ENCODE peak calls at places on chromosome 11, in seven cellular contexts. K, P, I, L, D, B and M are unnamed samples.

GRCh38 chr11:112555491-112556364 is 295.1 kb upstream of the PLET1 start:
- DNase-seq in I (peak; percentile 1), P (peak; percentile 66), K (peak; percentile 12), D (no peak), L (peak; percentile 42), B (peak; percentile 32), M (peak; percentile 14)

GRCh38 chr11:107856180-107856980 is 2.2 kb downstream of the SLC35F2 start:
- DNase-seq in K (no peak), D (no peak), B (no peak), I (no peak), L (no peak), P (no peak), M (no peak)

GRCh38 chr11:120343429-120343828 is 7.2 kb downstream of the ARHGEF12 start:
- DNase-seq in L (no peak), I (no peak), D (no peak), K (no peak), B (peak; percentile 22), P (no peak), M (no peak)

GRCh38 chr11:126736682-126737404 is 263.7 kb downstream of the KIRREL3 start:
- DNase-seq in B (no peak), D (no peak), P (no peak), I (no peak), L (no peak), K (no peak), M (no peak)

GRCh38 chr11:110297082-110297725 is 790 bp upstream of the RDX start:
- DNase-seq in B (no peak), K (no peak), D (no peak), I (no peak), L (peak; percentile 20), P (no peak), M (peak; percentile 32)

GRCh38 chr11:64339754-64340408 is at the start of gene CCDC88B:
- DNase-seq in L (no peak), I (no peak), B (peak; percentile 90), D (no peak), K (no peak), P (no peak), M (no peak)

GRCh38 chr11:65246506-65246905 is 15.3 kb upstream of the POLA2 start:
- DNase-seq in K (no peak), I (no peak), P (no peak), D (no peak), B (no peak), L (no peak), M (no peak)

GRCh38 chr11:132202621-132203020 is 832.2 kb downstream of the NTM start:
- DNase-seq in L (peak; percentile 44), K (no peak), D (peak; percentile 37), P (no peak), I (no peak), B (no peak), M (peak; percentile 61)

GRCh38 chr11:7613394-7613720 is 59.9 kb downstream of the CYB5R2 start:
- DNase-seq in D (no peak), L (no peak), I (no peak), B (no peak), K (no peak), P (no peak), M (no peak)

GRCh38 chr11:18669211-18669593 is 29.4 kb upstream of the TMEM86A start:
- DNase-seq in P (no peak), I (no peak), D (no peak), K (no peak), B (no peak), L (no peak), M (no peak)

GRCh38 chr11:1534682-1535081 is 37.4 kb downstream of the DUSP8 start:
- DNase-seq in P (no peak), K (no peak), I (no peak), B (no peak), D (no peak), L (no peak), M (peak; percentile 62)

GRCh38 chr11:32874144-32874543 is 18.5 kb upstream of the QSER1 start:
- DNase-seq in K (no peak), I (no peak), P (no peak), L (no peak), D (no peak), B (no peak), M (no peak)

GRCh38 chr11:123197711-123198110 is 2.7 kb upstream of the CLMP start:
- DNase-seq in P (no peak), D (peak; percentile 92), B (no peak), L (peak; percentile 70), K (no peak), I (no peak), M (peak; percentile 95)

GRCh38 chr11:2259466-2259830 is 10.9 kb downstream of the ASCL2 start:
- DNase-seq in P (no peak), D (no peak), L (no peak), K (no peak), B (no peak), I (no peak), M (no peak)

GRCh38 chr11:113874920-113875413 is 405 bp downstream of the USP28 start:
- DNase-seq in I (no peak), L (no peak), B (no peak), D (no peak), P (no peak), K (peak; percentile 31), M (no peak)

GRCh38 chr11:67640758-67641113 is 1.2 kb upstream of the TBX10 start:
- DNase-seq in I (no peak), B (no peak), P (no peak), K (no peak), D (no peak), L (no peak), M (no peak)

GRCh38 chr11:128776088-128776433 is 82.2 kb downstream of the FLI1 start:
- DNase-seq in I (no peak), B (peak; percentile 60), P (no peak), D (no peak), L (no peak), K (no peak), M (no peak)

GRCh38 chr11:109329716-109330115 is 92.3 kb upstream of the C11orf87 start:
- DNase-seq in L (no peak), P (no peak), K (no peak), I (no peak), D (no peak), B (no peak), M (no peak)

GRCh38 chr11:87290304-87290922 is 252.7 kb downstream of the TMEM135 start:
- DNase-seq in K (peak; percentile 42), P (no peak), I (peak; percentile 68), D (peak; percentile 25), L (peak; percentile 90), B (peak; percentile 38), M (peak; percentile 24)

GRCh38 chr11:65212226-65212801 is 30.6 kb downstream of the CAPN1 start:
- DNase-seq in P (no peak), I (no peak), L (no peak), K (no peak), B (no peak), D (no peak), M (no peak)

GRCh38 chr11:128417607-128418324 is 169.6 kb downstream of the ETS1 start:
- DNase-seq in P (no peak), D (peak; percentile 89), L (peak; percentile 89), K (no peak), I (no peak), B (no peak), M (peak; percentile 78)